ENCODE peak calls at places on chromosomes 5 and 9, in six cellular contexts. One of them, this sample, is unnamed.

GRCh38 chr5:69492391-69493234 is at the start of gene OCLN:
- DNase-seq in body of pancreas: peak; percentile 91
- DNase-seq in colonic mucosa: peak; percentile 86
- DNase-seq in bronchial epithelial cell: peak; percentile 65
- DNase-seq in mammary epithelial cell: peak; percentile 89
- DNase-seq in neural progenitor cell: peak; percentile 94
- DNase-seq in this sample: peak; percentile 90

GRCh38 chr9:86675805-86676204 is 271.5 kb downstream of the GAS1 start:
- DNase-seq in colonic mucosa: no peak
- DNase-seq in bronchial epithelial cell: no peak
- DNase-seq in mammary epithelial cell: no peak
- DNase-seq in neural progenitor cell: no peak
- DNase-seq in body of pancreas: no peak
- DNase-seq in this sample: no peak

GRCh38 chr5:118224546-118224945 is 763.8 kb downstream of the DTWD2 start:
- DNase-seq in body of pancreas: no peak
- DNase-seq in mammary epithelial cell: peak; percentile 11
- DNase-seq in bronchial epithelial cell: no peak
- DNase-seq in neural progenitor cell: no peak
- DNase-seq in colonic mucosa: no peak
- DNase-seq in this sample: no peak

GRCh38 chr5:112604741-112605390 is 132.8 kb upstream of the APC start:
- DNase-seq in colonic mucosa: peak; percentile 22
- DNase-seq in bronchial epithelial cell: peak; percentile 9
- DNase-seq in neural progenitor cell: peak; percentile 52
- DNase-seq in body of pancreas: no peak
- DNase-seq in mammary epithelial cell: no peak
- DNase-seq in this sample: peak; percentile 78

GRCh38 chr5:37926732-37927131 is 86.9 kb upstream of the GDNF start:
- DNase-seq in mammary epithelial cell: peak; percentile 74
- DNase-seq in bronchial epithelial cell: peak; percentile 91
- DNase-seq in neural progenitor cell: no peak
- DNase-seq in body of pancreas: no peak
- DNase-seq in colonic mucosa: no peak
- DNase-seq in this sample: no peak

GRCh38 chr5:40547557-40547956 is 132.2 kb upstream of the PTGER4 start:
- DNase-seq in mammary epithelial cell: no peak
- DNase-seq in body of pancreas: no peak
- DNase-seq in colonic mucosa: no peak
- DNase-seq in bronchial epithelial cell: no peak
- DNase-seq in neural progenitor cell: no peak
- DNase-seq in this sample: no peak

GRCh38 chr5:135645336-135645735 is 66.5 kb upstream of the CXCL14 start:
- DNase-seq in colonic mucosa: no peak
- DNase-seq in body of pancreas: peak; percentile 7
- DNase-seq in neural progenitor cell: no peak
- DNase-seq in mammary epithelial cell: no peak
- DNase-seq in bronchial epithelial cell: no peak
- DNase-seq in this sample: no peak

GRCh38 chr9:118896356-118897000 is 472.8 kb downstream of the BRINP1 start:
- DNase-seq in body of pancreas: no peak
- DNase-seq in colonic mucosa: no peak
- DNase-seq in bronchial epithelial cell: no peak
- DNase-seq in mammary epithelial cell: no peak
- DNase-seq in neural progenitor cell: no peak
- DNase-seq in this sample: no peak

GRCh38 chr5:178472138-178472537 is 118.1 kb downstream of the COL23A1 start:
- DNase-seq in bronchial epithelial cell: no peak
- DNase-seq in body of pancreas: no peak
- DNase-seq in neural progenitor cell: no peak
- DNase-seq in colonic mucosa: no peak
- DNase-seq in mammary epithelial cell: no peak
- DNase-seq in this sample: no peak

GRCh38 chr5:62348723-62349481 is 42.9 kb downstream of the KIF2A start:
- DNase-seq in mammary epithelial cell: no peak
- DNase-seq in neural progenitor cell: no peak
- DNase-seq in body of pancreas: no peak
- DNase-seq in colonic mucosa: no peak
- DNase-seq in bronchial epithelial cell: no peak
- DNase-seq in this sample: no peak

GRCh38 chr9:72271617-72272478 is 93.2 kb downstream of the ZFAND5 start:
- DNase-seq in colonic mucosa: peak; percentile 80
- DNase-seq in bronchial epithelial cell: peak; percentile 52
- DNase-seq in body of pancreas: peak; percentile 62
- DNase-seq in neural progenitor cell: peak; percentile 73
- DNase-seq in mammary epithelial cell: peak; percentile 35
- DNase-seq in this sample: peak; percentile 70

GRCh38 chr9:71680189-71680983 is 87.9 kb downstream of the CEMIP2 start:
- DNase-seq in body of pancreas: no peak
- DNase-seq in colonic mucosa: no peak
- DNase-seq in mammary epithelial cell: peak; percentile 64
- DNase-seq in neural progenitor cell: no peak
- DNase-seq in bronchial epithelial cell: peak; percentile 34
- DNase-seq in this sample: peak; percentile 37

GRCh38 chr5:57863661-57864060 is 381.1 kb upstream of the ACTBL2 start:
- DNase-seq in mammary epithelial cell: peak; percentile 71
- DNase-seq in colonic mucosa: no peak
- DNase-seq in bronchial epithelial cell: no peak
- DNase-seq in neural progenitor cell: no peak
- DNase-seq in body of pancreas: no peak
- DNase-seq in this sample: no peak

GRCh38 chr5:57857696-57858095 is 375.1 kb upstream of the ACTBL2 start:
- DNase-seq in colonic mucosa: no peak
- DNase-seq in mammary epithelial cell: peak; percentile 40
- DNase-seq in bronchial epithelial cell: peak; percentile 78
- DNase-seq in body of pancreas: no peak
- DNase-seq in neural progenitor cell: no peak
- DNase-seq in this sample: no peak

GRCh38 chr5:57859626-57860025 is 377.0 kb upstream of the ACTBL2 start:
- DNase-seq in colonic mucosa: no peak
- DNase-seq in neural progenitor cell: no peak
- DNase-seq in mammary epithelial cell: peak; percentile 46
- DNase-seq in bronchial epithelial cell: no peak
- DNase-seq in body of pancreas: no peak
- DNase-seq in this sample: no peak

GRCh38 chr5:57858905-57859304 is 376.3 kb upstream of the ACTBL2 start:
- DNase-seq in bronchial epithelial cell: no peak
- DNase-seq in neural progenitor cell: no peak
- DNase-seq in body of pancreas: no peak
- DNase-seq in mammary epithelial cell: no peak
- DNase-seq in colonic mucosa: no peak
- DNase-seq in this sample: no peak

GRCh38 chr5:57862471-57863282 is 380.1 kb upstream of the ACTBL2 start:
- DNase-seq in mammary epithelial cell: peak; percentile 98
- DNase-seq in body of pancreas: no peak
- DNase-seq in colonic mucosa: no peak
- DNase-seq in neural progenitor cell: no peak
- DNase-seq in bronchial epithelial cell: peak; percentile 76
- DNase-seq in this sample: no peak
- H3K36me3 ChIP-seq in mammary epithelial cell: no peaks in the 10 kb centered on the region
- H3K36me3 ChIP-seq in body of pancreas: no peaks in the 10 kb centered on the region
- H3K36me3 ChIP-seq in colonic mucosa: no peaks in the 10 kb centered on the region
- H3K36me3 ChIP-seq in neural progenitor cell: no peaks in the 10 kb centered on the region
- H3K36me3 ChIP-seq in bronchial epithelial cell: no peaks in the 10 kb centered on the region
- H3K36me3 ChIP-seq in this sample: no peaks in the 10 kb centered on the region

GRCh38 chr9:29514862-29515261 is 1941.6 kb upstream of the C9orf72 start:
- DNase-seq in neural progenitor cell: no peak
- DNase-seq in bronchial epithelial cell: no peak
- DNase-seq in colonic mucosa: no peak
- DNase-seq in mammary epithelial cell: no peak
- DNase-seq in body of pancreas: no peak
- DNase-seq in this sample: no peak
- H3K4me3 ChIP-seq in neural progenitor cell: no peak overlapping the region
- H3K4me3 ChIP-seq in bronchial epithelial cell: no peak overlapping the region
- H3K4me3 ChIP-seq in colonic mucosa: no peak overlapping the region
- H3K4me3 ChIP-seq in mammary epithelial cell: no peak overlapping the region
- H3K4me3 ChIP-seq in body of pancreas: no peak overlapping the region
- H3K4me3 ChIP-seq in this sample: no peak overlapping the region

DNA sequence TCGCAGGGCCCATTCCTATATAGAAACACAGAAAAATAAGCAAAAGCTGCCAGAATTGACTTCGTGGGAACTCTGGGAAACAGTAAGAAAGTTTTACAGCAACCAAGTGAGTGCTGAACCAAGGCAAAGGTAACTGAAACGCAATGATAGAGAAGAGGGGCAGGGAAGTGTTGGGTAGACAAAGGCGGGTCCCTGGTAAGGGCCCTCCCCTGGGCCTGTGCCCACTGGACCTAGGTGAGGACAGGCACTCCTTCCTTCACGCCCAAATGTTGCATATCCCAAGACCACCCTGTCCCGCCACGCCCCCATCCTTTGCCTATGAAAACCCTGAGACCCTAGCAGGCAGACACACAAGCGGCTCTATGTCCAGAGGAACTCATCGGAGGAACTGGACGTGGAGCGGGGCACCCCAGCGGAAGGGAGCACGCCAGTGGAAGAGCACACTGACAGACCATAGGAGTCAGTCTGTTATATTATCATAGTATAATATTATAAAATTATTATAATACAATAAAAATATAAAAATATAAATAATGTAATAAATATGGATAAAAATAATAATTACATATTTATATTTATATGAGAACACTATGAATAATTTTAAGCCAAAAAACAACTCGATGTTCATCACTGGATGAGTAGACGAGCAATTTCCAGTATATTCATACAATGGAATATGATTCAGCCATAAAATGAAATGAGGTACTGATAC is 27.9 kb downstream of the CDKN2A start:
- DNase-seq in bronchial epithelial cell: no peak
- DNase-seq in colonic mucosa: no peak
- DNase-seq in body of pancreas: no peak
- DNase-seq in mammary epithelial cell: no peak
- DNase-seq in neural progenitor cell: peak; percentile 14
- DNase-seq in this sample: no peak
- H3K36me3 ChIP-seq in bronchial epithelial cell: no peaks in the 10 kb centered on the region
- H3K36me3 ChIP-seq in colonic mucosa: no peaks in the 10 kb centered on the region
- H3K36me3 ChIP-seq in body of pancreas: no peaks in the 10 kb centered on the region
- H3K36me3 ChIP-seq in mammary epithelial cell: peaks cover 8% of the 10 kb centered on the region
- H3K36me3 ChIP-seq in neural progenitor cell: no peaks in the 10 kb centered on the region
- H3K36me3 ChIP-seq in this sample: no peaks in the 10 kb centered on the region

DNA sequence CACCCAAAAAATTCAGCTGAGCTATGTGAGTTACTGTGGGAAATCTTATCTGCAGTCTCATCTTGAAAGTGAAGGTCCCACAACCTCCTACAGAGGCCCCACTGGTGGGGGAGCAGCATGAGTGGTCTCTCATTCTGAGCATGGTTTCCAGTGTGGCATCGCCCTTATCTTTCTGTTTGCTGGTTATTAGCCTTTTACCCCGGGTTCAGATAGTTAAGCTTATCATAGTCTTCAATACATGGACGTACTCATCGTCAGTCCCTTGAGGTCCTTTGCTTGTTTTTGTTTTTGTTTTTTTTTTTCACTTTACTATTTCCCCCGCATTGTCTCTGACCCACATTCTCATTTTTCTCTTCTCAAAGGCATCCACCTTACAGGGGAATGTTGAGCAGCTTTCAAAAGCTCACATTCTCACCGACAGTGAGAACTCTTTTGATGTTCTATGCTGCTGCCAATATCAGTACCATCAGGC is 7.7 kb upstream of the HAVCR2 start:
- DNase-seq in neural progenitor cell: no peak
- DNase-seq in bronchial epithelial cell: no peak
- DNase-seq in body of pancreas: no peak
- DNase-seq in colonic mucosa: no peak
- DNase-seq in mammary epithelial cell: no peak
- DNase-seq in this sample: no peak
- H3K4me3 ChIP-seq in neural progenitor cell: no peak overlapping the region
- H3K4me3 ChIP-seq in bronchial epithelial cell: no peak overlapping the region
- H3K4me3 ChIP-seq in body of pancreas: no peak overlapping the region
- H3K4me3 ChIP-seq in colonic mucosa: no peak overlapping the region
- H3K4me3 ChIP-seq in mammary epithelial cell: no peak overlapping the region
- H3K4me3 ChIP-seq in this sample: no peak overlapping the region

DNA sequence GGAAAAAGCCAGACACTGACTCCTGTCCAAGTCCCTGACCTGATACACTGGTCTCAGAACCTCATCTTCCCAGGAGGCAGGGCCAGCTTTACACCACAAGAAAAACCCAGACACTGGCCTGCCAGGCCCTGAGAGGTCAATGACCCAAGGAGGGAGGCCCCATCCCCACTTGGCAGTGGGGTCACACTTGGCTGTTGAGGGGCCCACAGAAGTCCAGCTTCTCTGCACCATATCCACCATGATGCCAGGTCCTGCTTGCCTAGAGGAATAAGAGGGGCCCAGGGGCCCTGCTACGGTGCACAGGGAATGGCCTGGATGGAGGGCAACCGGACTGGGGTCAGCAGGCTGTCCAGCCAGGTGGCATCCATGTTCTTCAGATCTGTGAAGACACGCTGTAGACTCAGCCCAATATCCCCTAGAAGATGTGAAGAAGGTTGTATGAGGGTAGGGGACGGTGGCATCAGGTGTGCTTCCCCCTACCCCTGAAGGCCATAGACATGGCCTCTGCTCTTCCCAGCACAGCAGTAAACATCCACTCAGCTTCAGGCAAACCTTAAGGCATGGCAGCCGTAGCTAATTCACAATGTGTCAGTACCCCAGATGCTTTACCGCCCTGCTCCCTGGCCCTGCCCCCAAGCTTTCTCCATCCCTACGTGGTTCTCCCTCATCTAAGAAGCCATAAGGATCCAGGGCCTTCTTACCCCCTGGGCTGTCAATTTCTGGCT is 6.8 kb downstream of the IRF1 start:
- DNase-seq in mammary epithelial cell: no peak
- DNase-seq in bronchial epithelial cell: no peak
- DNase-seq in neural progenitor cell: no peak
- DNase-seq in body of pancreas: no peak
- DNase-seq in colonic mucosa: no peak
- DNase-seq in this sample: no peak
- H3K36me3 ChIP-seq in mammary epithelial cell: peaks cover 19% of the 10 kb centered on the region
- H3K36me3 ChIP-seq in bronchial epithelial cell: peaks cover 22% of the 10 kb centered on the region
- H3K36me3 ChIP-seq in neural progenitor cell: no peaks in the 10 kb centered on the region
- H3K36me3 ChIP-seq in body of pancreas: peaks cover 38% of the 10 kb centered on the region
- H3K36me3 ChIP-seq in colonic mucosa: peaks cover 42% of the 10 kb centered on the region
- H3K36me3 ChIP-seq in this sample: peaks cover 32% of the 10 kb centered on the region

DNA sequence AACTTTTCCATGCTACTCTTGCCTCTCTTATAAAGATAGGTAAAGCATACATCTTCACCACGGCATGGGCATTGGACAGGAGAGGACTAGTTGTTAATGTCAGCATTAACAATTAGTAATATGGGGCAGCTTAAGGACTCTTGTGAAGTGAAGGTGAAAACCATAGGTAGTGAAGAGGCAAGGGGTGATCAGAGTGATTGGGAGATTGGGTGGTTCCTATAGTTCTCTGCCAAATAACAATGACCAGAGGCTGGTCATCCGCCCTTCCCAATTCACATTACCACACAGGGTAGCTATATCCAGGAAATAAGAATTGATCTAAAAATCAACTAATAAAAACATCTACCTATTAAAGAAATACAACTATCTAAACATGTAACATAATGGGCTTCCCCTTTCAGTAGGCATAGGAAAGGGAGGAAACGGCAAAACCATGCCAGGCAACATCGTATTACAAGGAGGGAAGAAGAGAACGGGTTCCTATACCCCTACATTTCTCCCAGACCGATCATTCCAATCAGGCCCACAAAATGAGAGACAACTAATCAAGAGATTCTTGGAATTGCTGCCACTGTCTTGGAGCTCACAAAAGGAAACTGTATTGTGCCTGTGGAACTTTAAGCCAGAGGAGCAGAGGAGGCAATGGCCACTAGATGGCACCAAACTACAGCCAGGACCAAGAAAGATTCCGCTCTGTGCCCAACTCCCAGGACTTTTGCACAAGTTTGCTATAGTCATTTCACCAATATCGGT is 121.6 kb downstream of the FBXL17 start:
- DNase-seq in body of pancreas: peak; percentile 83
- DNase-seq in neural progenitor cell: peak; percentile 92
- DNase-seq in bronchial epithelial cell: peak; percentile 78
- DNase-seq in colonic mucosa: peak; percentile 81
- DNase-seq in mammary epithelial cell: peak; percentile 59
- DNase-seq in this sample: peak; percentile 82
- H3K4me3 ChIP-seq in body of pancreas: no peak overlapping the region
- H3K4me3 ChIP-seq in neural progenitor cell: no peak overlapping the region
- H3K4me3 ChIP-seq in bronchial epithelial cell: no peak overlapping the region
- H3K4me3 ChIP-seq in colonic mucosa: no peak overlapping the region
- H3K4me3 ChIP-seq in mammary epithelial cell: no peak overlapping the region
- H3K4me3 ChIP-seq in this sample: no peak overlapping the region

GRCh38 chr9:133771486-133772482 is 33.6 kb upstream of the SARDH start:
- DNase-seq in mammary epithelial cell: no peak
- DNase-seq in colonic mucosa: peak; percentile 9
- DNase-seq in body of pancreas: peak; percentile 23
- DNase-seq in bronchial epithelial cell: no peak
- DNase-seq in neural progenitor cell: no peak
- DNase-seq in this sample: no peak
- H3K36me3 ChIP-seq in mammary epithelial cell: peaks cover 15% of the 10 kb centered on the region
- H3K36me3 ChIP-seq in colonic mucosa: peaks cover 4% of the 10 kb centered on the region
- H3K36me3 ChIP-seq in body of pancreas: peaks cover 24% of the 10 kb centered on the region
- H3K36me3 ChIP-seq in bronchial epithelial cell: peaks cover 43% of the 10 kb centered on the region
- H3K36me3 ChIP-seq in neural progenitor cell: peaks cover 8% of the 10 kb centered on the region
- H3K36me3 ChIP-seq in this sample: peaks cover 26% of the 10 kb centered on the region

This sample was measured in small intestine.